ENCODE peak calls at places on chromosomes 5 and 9, in nine cellular contexts. A is ACHN, B is HEK293T, T is HT1080, I is putamen, X is OCI-LY7, D is left ventricle myocardium superior, C is astrocyte of the hippocampus, R is hepatic stellate cell. E is an unnamed sample.
A peak's percentile ranks its signal among the peaks of the same experiment; 100 is the strongest.

GRCh38 chr9:130194406-130194932 is 22.3 kb downstream of the NCS1 start:
- DNase-seq in A (no peak), B (no peak), T (no peak), I (no peak), X (no peak), D (no peak), C (no peak), R (no peak), E (no peak)

GRCh38 chr5:135027318-135027698 is 6.7 kb downstream of the PITX1 start:
- DNase-seq in A (no peak), B (no peak), T (no peak), I (no peak), X (no peak), D (no peak), C (no peak), R (no peak), E (no peak)

GRCh38 chr9:112550531-112550930 is 63.9 kb downstream of the KIAA1958 start:
- DNase-seq in A (no peak), B (no peak), T (no peak), I (no peak), X (no peak), D (no peak), C (no peak), R (no peak), E (no peak)

GRCh38 chr9:120531683-120532300 is 48.2 kb downstream of the CDK5RAP2 start:
- DNase-seq in A (peak; percentile 40), B (peak; percentile 44), T (peak; percentile 17), I (peak; percentile 48), X (peak; percentile 27), D (no peak), C (peak; percentile 55), R (peak; percentile 24), E (no peak)

GRCh38 chr5:141149812-141150211 is at the start of gene PCDHB6:
- DNase-seq in A (no peak), B (peak; percentile 30), T (peak; percentile 11), I (no peak), X (no peak), D (no peak), C (peak; percentile 4), R (peak; percentile 49), E (no peak)

GRCh38 chr5:142063878-142064331 is 44.7 kb upstream of the NDFIP1 start:
- DNase-seq in A (no peak), B (no peak), T (peak; percentile 84), I (peak; percentile 99), X (no peak), D (peak; percentile 82), C (peak; percentile 98), R (peak; percentile 79), E (no peak)

GRCh38 chr9:37676411-37676830 is 25.7 kb downstream of the FRMPD1 start:
- DNase-seq in A (no peak), B (no peak), T (no peak), I (peak; percentile 61), X (no peak), D (peak; percentile 64), C (peak; percentile 63), R (no peak), E (no peak)

GRCh38 chr9:126528111-126528510 is 85.6 kb upstream of the LMX1B start:
- DNase-seq in A (no peak), B (no peak), T (no peak), I (no peak), X (no peak), D (no peak), C (no peak), R (no peak), E (peak; percentile 53)

GRCh38 chr5:96657068-96657467 is 5.1 kb upstream of the CAST start:
- DNase-seq in A (peak; percentile 87), B (no peak), T (peak; percentile 99), I (no peak), X (no peak), D (no peak), C (peak; percentile 93), R (peak; percentile 77), E (no peak)

GRCh38 chr5:94086194-94086593 is 344.8 kb upstream of the POU5F2 start:
- DNase-seq in A (no peak), B (no peak), T (no peak), I (no peak), X (no peak), D (no peak), C (no peak), R (no peak), E (no peak)

GRCh38 chr9:136295537-136296433 is 8.1 kb downstream of the CCDC187 start:
- DNase-seq in A (no peak), B (no peak), T (no peak), I (no peak), X (no peak), D (peak; percentile 22), C (no peak), R (no peak), E (peak; percentile 67)

GRCh38 chr9:13049223-13049622 is 230.3 kb downstream of the MPDZ start:
- DNase-seq in A (no peak), B (peak; percentile 9), T (no peak), I (no peak), X (no peak), D (no peak), C (peak; percentile 62), R (no peak), E (no peak)

GRCh38 chr9:3954950-3955670 is 344.8 kb downstream of the GLIS3 start:
- DNase-seq in A (no peak), B (no peak), T (no peak), I (no peak), X (no peak), D (no peak), C (no peak), R (peak; percentile 21), E (no peak)

GRCh38 chr5:160656961-160657570 is 194.9 kb downstream of the ATP10B start:
- DNase-seq in A (no peak), B (no peak), T (no peak), I (no peak), X (no peak), D (no peak), C (no peak), R (no peak), E (no peak)

GRCh38 chr9:100465270-100465669 is 7.7 kb upstream of the TMEFF1 start:
- DNase-seq in A (no peak), B (no peak), T (no peak), I (peak; percentile 81), X (no peak), D (no peak), C (no peak), R (no peak), E (no peak)

GRCh38 chr5:93078082-93079038 is 502.7 kb downstream of the NR2F1-AS1 start:
- DNase-seq in A (peak; percentile 65), B (no peak), T (peak; percentile 99), I (peak; percentile 40), X (no peak), D (peak; percentile 49), C (peak; percentile 97), R (peak; percentile 27), E (peak; percentile 45)

GRCh38 chr5:38473008-38473407 is 83.4 kb downstream of the LIFR start:
- DNase-seq in A (no peak), B (no peak), T (no peak), I (no peak), X (no peak), D (peak; percentile 59), C (peak; percentile 23), R (no peak), E (no peak)

GRCh38 chr9:107778666-107779065 is 289.1 kb upstream of the KLF4 start:
- DNase-seq in A (no peak), B (no peak), T (no peak), I (no peak), X (no peak), D (no peak), C (no peak), R (no peak), E (no peak)

GRCh38 chr9:116555102-116555501 is 132.0 kb upstream of the TRIM32 start:
- DNase-seq in A (no peak), B (no peak), T (no peak), I (no peak), X (no peak), D (peak; percentile 65), C (no peak), R (no peak), E (no peak)

GRCh38 chr5:4212981-4213819 is 617.6 kb downstream of the IRX1 start:
- DNase-seq in A (no peak), B (no peak), T (no peak), I (no peak), X (no peak), D (no peak), C (no peak), R (no peak), E (no peak)

GRCh38 chr5:177601577-177602457 is 1.9 kb downstream of the B4GALT7 start:
- DNase-seq in A (peak; percentile 9), B (no peak), T (no peak), I (no peak), X (peak; percentile 27), D (no peak), C (no peak), R (no peak), E (no peak)

GRCh38 chr5:2417301-2417700 is 334.2 kb downstream of the IRX2 start:
- DNase-seq in A (no peak), B (no peak), T (no peak), I (no peak), X (no peak), D (no peak), C (no peak), R (no peak), E (no peak)

GRCh38 chr5:34686762-34687268 is 30.7 kb downstream of the RAI14 start:
- DNase-seq in A (peak; percentile 97), B (peak; percentile 58), T (peak; percentile 96), I (peak; percentile 27), X (no peak), D (peak; percentile 67), C (peak; percentile 98), R (peak; percentile 46), E (peak; percentile 85)

GRCh38 chr5:50550274-50550673 is 109.2 kb upstream of the EMB start:
- DNase-seq in A (no peak), B (no peak), T (no peak), I (no peak), X (no peak), D (no peak), C (no peak), R (no peak), E (no peak)

GRCh38 chr5:128081111-128081865 is 2.3 kb upstream of the SLC12A2 start:
- DNase-seq in A (peak; percentile 34), B (peak; percentile 26), T (peak; percentile 5), I (no peak), X (peak; percentile 43), D (no peak), C (peak; percentile 26), R (no peak), E (no peak)

GRCh38 chr5:88881566-88881965 is 1.4 kb downstream of the MEF2C start:
- DNase-seq in A (peak; percentile 5), B (no peak), T (no peak), I (no peak), X (peak; percentile 29), D (no peak), C (peak; percentile 41), R (no peak), E (no peak)

GRCh38 chr9:98861881-98862501 is 54.5 kb downstream of the GALNT12 start:
- DNase-seq in A (no peak), B (no peak), T (peak; percentile 36), I (no peak), X (no peak), D (no peak), C (no peak), R (no peak), E (no peak)

GRCh38 chr9:35517136-35517535 is 27.2 kb downstream of the RUSC2 start:
- DNase-seq in A (no peak), B (no peak), T (peak; percentile 58), I (peak; percentile 90), X (no peak), D (no peak), C (peak; percentile 75), R (no peak), E (no peak)

GRCh38 chr9:90044710-90045151 is 439.9 kb downstream of the GADD45G start:
- DNase-seq in A (peak; percentile 5), B (no peak), T (peak; percentile 66), I (no peak), X (no peak), D (no peak), C (peak; percentile 48), R (no peak), E (no peak)

GRCh38 chr9:108412755-108413154 is 443.0 kb downstream of the ACTL7B start:
- DNase-seq in A (no peak), B (no peak), T (peak; percentile 28), I (no peak), X (peak; percentile 4), D (no peak), C (no peak), R (no peak), E (peak; percentile 36)

GRCh38 chr9:34600908-34601307 is 11.0 kb downstream of the RPP25L start:
- DNase-seq in A (no peak), B (no peak), T (no peak), I (no peak), X (no peak), D (no peak), C (no peak), R (no peak), E (no peak)